ENCODE peak calls at places on chromosomes 3 and 15, in ten cellular contexts. One of them, this sample, is unnamed.

GRCh38 chr3:64030741-64031140 is 7.4 kb upstream of the PSMD6 start:
- DNase-seq in breast epithelium: peak; percentile 44
- DNase-seq in stomach: peak; percentile 77
- DNase-seq in neuronal stem cell: peak; percentile 69
- DNase-seq in stimulated activated CD8-positive, alpha-beta memory T cell treated with anti-CD3 and anti-CD28 coated beads, Interleukin-4, amount 100 ng/mL, for 1 hour: peak; percentile 54
- DNase-seq in NCI-H345: peak; percentile 69
- DNase-seq in naive B cell: peak; percentile 62
- DNase-seq in T-helper 22 cell: peak; percentile 65
- DNase-seq in ACHN: peak; percentile 71
- DNase-seq in hepatocyte: peak; percentile 84
- DNase-seq in this sample: peak; percentile 81

GRCh38 chr3:63051920-63052319 is 176.7 kb upstream of the CADPS start:
- DNase-seq in stomach: no peak
- DNase-seq in T-helper 22 cell: no peak
- DNase-seq in hepatocyte: peak; percentile 37
- DNase-seq in NCI-H345: no peak
- DNase-seq in ACHN: peak; percentile 6
- DNase-seq in naive B cell: no peak
- DNase-seq in neuronal stem cell: peak; percentile 5
- DNase-seq in stimulated activated CD8-positive, alpha-beta memory T cell treated with anti-CD3 and anti-CD28 coated beads, Interleukin-4, amount 100 ng/mL, for 1 hour: no peak
- DNase-seq in breast epithelium: no peak
- DNase-seq in this sample: peak; percentile 56

GRCh38 chr3:86991840-86992430 is 986 bp upstream of the VGLL3 start:
- DNase-seq in ACHN: no peak
- DNase-seq in stomach: no peak
- DNase-seq in NCI-H345: no peak
- DNase-seq in neuronal stem cell: no peak
- DNase-seq in T-helper 22 cell: no peak
- DNase-seq in naive B cell: no peak
- DNase-seq in breast epithelium: no peak
- DNase-seq in hepatocyte: no peak
- DNase-seq in stimulated activated CD8-positive, alpha-beta memory T cell treated with anti-CD3 and anti-CD28 coated beads, Interleukin-4, amount 100 ng/mL, for 1 hour: no peak
- DNase-seq in this sample: no peak

GRCh38 chr3:98070840-98071239 is 16.1 kb upstream of the OR5AC2 start:
- DNase-seq in T-helper 22 cell: no peak
- DNase-seq in stimulated activated CD8-positive, alpha-beta memory T cell treated with anti-CD3 and anti-CD28 coated beads, Interleukin-4, amount 100 ng/mL, for 1 hour: no peak
- DNase-seq in ACHN: no peak
- DNase-seq in breast epithelium: no peak
- DNase-seq in naive B cell: no peak
- DNase-seq in hepatocyte: no peak
- DNase-seq in NCI-H345: no peak
- DNase-seq in neuronal stem cell: peak; percentile 20
- DNase-seq in stomach: no peak
- DNase-seq in this sample: no peak

GRCh38 chr15:31197497-31198414 is 96.2 kb upstream of the TRPM1 start:
- DNase-seq in stimulated activated CD8-positive, alpha-beta memory T cell treated with anti-CD3 and anti-CD28 coated beads, Interleukin-4, amount 100 ng/mL, for 1 hour: no peak
- DNase-seq in NCI-H345: no peak
- DNase-seq in breast epithelium: no peak
- DNase-seq in neuronal stem cell: peak; percentile 15
- DNase-seq in hepatocyte: peak; percentile 54
- DNase-seq in stomach: peak; percentile 54
- DNase-seq in ACHN: peak; percentile 37
- DNase-seq in naive B cell: peak; percentile 17
- DNase-seq in T-helper 22 cell: no peak
- DNase-seq in this sample: no peak

GRCh38 chr3:33980252-33980651 is 181.8 kb downstream of the PDCD6IP start:
- DNase-seq in neuronal stem cell: no peak
- DNase-seq in stomach: no peak
- DNase-seq in naive B cell: no peak
- DNase-seq in stimulated activated CD8-positive, alpha-beta memory T cell treated with anti-CD3 and anti-CD28 coated beads, Interleukin-4, amount 100 ng/mL, for 1 hour: no peak
- DNase-seq in ACHN: peak; percentile 94
- DNase-seq in NCI-H345: peak; percentile 41
- DNase-seq in T-helper 22 cell: no peak
- DNase-seq in breast epithelium: no peak
- DNase-seq in hepatocyte: peak; percentile 54
- DNase-seq in this sample: peak; percentile 30

GRCh38 chr15:70636540-70637165 is 126.7 kb downstream of the UACA start:
- DNase-seq in neuronal stem cell: no peak
- DNase-seq in stomach: no peak
- DNase-seq in stimulated activated CD8-positive, alpha-beta memory T cell treated with anti-CD3 and anti-CD28 coated beads, Interleukin-4, amount 100 ng/mL, for 1 hour: no peak
- DNase-seq in NCI-H345: no peak
- DNase-seq in breast epithelium: no peak
- DNase-seq in ACHN: peak; percentile 8
- DNase-seq in T-helper 22 cell: no peak
- DNase-seq in hepatocyte: peak; percentile 39
- DNase-seq in naive B cell: no peak
- DNase-seq in this sample: peak; percentile 50

GRCh38 chr3:45035441-45036301 is 9.6 kb downstream of the CLEC3B start:
- DNase-seq in breast epithelium: no peak
- DNase-seq in T-helper 22 cell: no peak
- DNase-seq in stimulated activated CD8-positive, alpha-beta memory T cell treated with anti-CD3 and anti-CD28 coated beads, Interleukin-4, amount 100 ng/mL, for 1 hour: no peak
- DNase-seq in neuronal stem cell: no peak
- DNase-seq in hepatocyte: peak; percentile 52
- DNase-seq in stomach: no peak
- DNase-seq in ACHN: no peak
- DNase-seq in naive B cell: no peak
- DNase-seq in NCI-H345: no peak
- DNase-seq in this sample: no peak

GRCh38 chr3:14274537-14274936 is 95.9 kb downstream of the LSM3 start:
- DNase-seq in T-helper 22 cell: no peak
- DNase-seq in hepatocyte: no peak
- DNase-seq in neuronal stem cell: no peak
- DNase-seq in stomach: no peak
- DNase-seq in stimulated activated CD8-positive, alpha-beta memory T cell treated with anti-CD3 and anti-CD28 coated beads, Interleukin-4, amount 100 ng/mL, for 1 hour: no peak
- DNase-seq in NCI-H345: no peak
- DNase-seq in naive B cell: no peak
- DNase-seq in breast epithelium: no peak
- DNase-seq in ACHN: no peak
- DNase-seq in this sample: no peak

GRCh38 chr3:183122257-183122932 is 23.1 kb upstream of the MCCC1 start:
- DNase-seq in T-helper 22 cell: no peak
- DNase-seq in breast epithelium: no peak
- DNase-seq in stomach: no peak
- DNase-seq in hepatocyte: peak; percentile 64
- DNase-seq in ACHN: peak; percentile 48
- DNase-seq in NCI-H345: peak; percentile 67
- DNase-seq in naive B cell: peak; percentile 53
- DNase-seq in stimulated activated CD8-positive, alpha-beta memory T cell treated with anti-CD3 and anti-CD28 coated beads, Interleukin-4, amount 100 ng/mL, for 1 hour: no peak
- DNase-seq in neuronal stem cell: no peak
- DNase-seq in this sample: no peak

GRCh38 chr3:101624857-101625256 is 50.9 kb downstream of the PCNP start:
- DNase-seq in neuronal stem cell: no peak
- DNase-seq in NCI-H345: no peak
- DNase-seq in breast epithelium: no peak
- DNase-seq in naive B cell: no peak
- DNase-seq in hepatocyte: no peak
- DNase-seq in T-helper 22 cell: no peak
- DNase-seq in stomach: no peak
- DNase-seq in stimulated activated CD8-positive, alpha-beta memory T cell treated with anti-CD3 and anti-CD28 coated beads, Interleukin-4, amount 100 ng/mL, for 1 hour: no peak
- DNase-seq in ACHN: no peak
- DNase-seq in this sample: no peak

GRCh38 chr3:17489139-17489538 is 253.3 kb downstream of the TBC1D5 start:
- DNase-seq in stomach: no peak
- DNase-seq in NCI-H345: no peak
- DNase-seq in naive B cell: no peak
- DNase-seq in breast epithelium: no peak
- DNase-seq in hepatocyte: no peak
- DNase-seq in ACHN: no peak
- DNase-seq in stimulated activated CD8-positive, alpha-beta memory T cell treated with anti-CD3 and anti-CD28 coated beads, Interleukin-4, amount 100 ng/mL, for 1 hour: no peak
- DNase-seq in T-helper 22 cell: no peak
- DNase-seq in neuronal stem cell: no peak
- DNase-seq in this sample: no peak

GRCh38 chr3:33278106-33278672 is 947 bp downstream of the FBXL2 start:
- DNase-seq in T-helper 22 cell: no peak
- DNase-seq in neuronal stem cell: no peak
- DNase-seq in naive B cell: no peak
- DNase-seq in breast epithelium: no peak
- DNase-seq in stimulated activated CD8-positive, alpha-beta memory T cell treated with anti-CD3 and anti-CD28 coated beads, Interleukin-4, amount 100 ng/mL, for 1 hour: no peak
- DNase-seq in ACHN: peak; percentile 23
- DNase-seq in NCI-H345: peak; percentile 31
- DNase-seq in stomach: no peak
- DNase-seq in hepatocyte: peak; percentile 38
- DNase-seq in this sample: no peak

GRCh38 chr3:128457918-128458317 is 8.8 kb downstream of the DNAJB8 start:
- DNase-seq in neuronal stem cell: no peak
- DNase-seq in naive B cell: no peak
- DNase-seq in stimulated activated CD8-positive, alpha-beta memory T cell treated with anti-CD3 and anti-CD28 coated beads, Interleukin-4, amount 100 ng/mL, for 1 hour: no peak
- DNase-seq in hepatocyte: no peak
- DNase-seq in stomach: no peak
- DNase-seq in breast epithelium: no peak
- DNase-seq in T-helper 22 cell: no peak
- DNase-seq in NCI-H345: no peak
- DNase-seq in ACHN: no peak
- DNase-seq in this sample: no peak

GRCh38 chr3:111998661-111999641 is at the start of gene TAGLN3:
- DNase-seq in NCI-H345: peak; percentile 79
- DNase-seq in stomach: peak; percentile 54
- DNase-seq in stimulated activated CD8-positive, alpha-beta memory T cell treated with anti-CD3 and anti-CD28 coated beads, Interleukin-4, amount 100 ng/mL, for 1 hour: no peak
- DNase-seq in breast epithelium: no peak
- DNase-seq in neuronal stem cell: peak; percentile 95
- DNase-seq in naive B cell: no peak
- DNase-seq in hepatocyte: peak; percentile 45
- DNase-seq in T-helper 22 cell: no peak
- DNase-seq in ACHN: peak; percentile 68
- DNase-seq in this sample: peak; percentile 26

GRCh38 chr15:59329091-59329490 is 43.6 kb downstream of the MYO1E start:
- DNase-seq in stimulated activated CD8-positive, alpha-beta memory T cell treated with anti-CD3 and anti-CD28 coated beads, Interleukin-4, amount 100 ng/mL, for 1 hour: no peak
- DNase-seq in breast epithelium: no peak
- DNase-seq in hepatocyte: no peak
- DNase-seq in ACHN: no peak
- DNase-seq in stomach: no peak
- DNase-seq in T-helper 22 cell: no peak
- DNase-seq in neuronal stem cell: no peak
- DNase-seq in NCI-H345: no peak
- DNase-seq in naive B cell: no peak
- DNase-seq in this sample: no peak

GRCh38 chr3:150158974-150159625 is 188.4 kb upstream of the PFN2 start:
- DNase-seq in ACHN: no peak
- DNase-seq in neuronal stem cell: no peak
- DNase-seq in NCI-H345: no peak
- DNase-seq in hepatocyte: no peak
- DNase-seq in stomach: no peak
- DNase-seq in breast epithelium: no peak
- DNase-seq in stimulated activated CD8-positive, alpha-beta memory T cell treated with anti-CD3 and anti-CD28 coated beads, Interleukin-4, amount 100 ng/mL, for 1 hour: no peak
- DNase-seq in T-helper 22 cell: no peak
- DNase-seq in naive B cell: no peak
- DNase-seq in this sample: no peak

GRCh38 chr15:31447893-31448634 is 121.4 kb downstream of the KLF13 start:
- DNase-seq in T-helper 22 cell: no peak
- DNase-seq in naive B cell: no peak
- DNase-seq in breast epithelium: no peak
- DNase-seq in neuronal stem cell: no peak
- DNase-seq in stimulated activated CD8-positive, alpha-beta memory T cell treated with anti-CD3 and anti-CD28 coated beads, Interleukin-4, amount 100 ng/mL, for 1 hour: no peak
- DNase-seq in ACHN: no peak
- DNase-seq in stomach: no peak
- DNase-seq in NCI-H345: no peak
- DNase-seq in hepatocyte: no peak
- DNase-seq in this sample: no peak

GRCh38 chr3:182366746-182367145 is 426.6 kb upstream of the ATP11B start:
- DNase-seq in stomach: no peak
- DNase-seq in ACHN: no peak
- DNase-seq in neuronal stem cell: no peak
- DNase-seq in T-helper 22 cell: no peak
- DNase-seq in naive B cell: no peak
- DNase-seq in hepatocyte: no peak
- DNase-seq in stimulated activated CD8-positive, alpha-beta memory T cell treated with anti-CD3 and anti-CD28 coated beads, Interleukin-4, amount 100 ng/mL, for 1 hour: no peak
- DNase-seq in breast epithelium: no peak
- DNase-seq in NCI-H345: no peak
- DNase-seq in this sample: no peak

GRCh38 chr15:99105516-99106341 is 849 bp downstream of the SYNM start:
- DNase-seq in stimulated activated CD8-positive, alpha-beta memory T cell treated with anti-CD3 and anti-CD28 coated beads, Interleukin-4, amount 100 ng/mL, for 1 hour: no peak
- DNase-seq in neuronal stem cell: peak; percentile 49
- DNase-seq in hepatocyte: peak; percentile 73
- DNase-seq in naive B cell: no peak
- DNase-seq in ACHN: peak; percentile 58
- DNase-seq in breast epithelium: no peak
- DNase-seq in stomach: peak; percentile 33
- DNase-seq in NCI-H345: peak; percentile 61
- DNase-seq in T-helper 22 cell: no peak
- DNase-seq in this sample: peak; percentile 63

GRCh38 chr3:128432301-128432897 is 34.3 kb downstream of the DNAJB8 start:
- DNase-seq in stomach: peak; percentile 39
- DNase-seq in breast epithelium: no peak
- DNase-seq in stimulated activated CD8-positive, alpha-beta memory T cell treated with anti-CD3 and anti-CD28 coated beads, Interleukin-4, amount 100 ng/mL, for 1 hour: no peak
- DNase-seq in neuronal stem cell: no peak
- DNase-seq in T-helper 22 cell: no peak
- DNase-seq in naive B cell: no peak
- DNase-seq in NCI-H345: no peak
- DNase-seq in ACHN: no peak
- DNase-seq in hepatocyte: no peak
- DNase-seq in this sample: peak; percentile 66

GRCh38 chr3:114213669-114214541 is 23.5 kb downstream of the ZNF80 start:
- DNase-seq in naive B cell: peak; percentile 86
- DNase-seq in T-helper 22 cell: peak; percentile 76
- DNase-seq in stomach: no peak
- DNase-seq in neuronal stem cell: no peak
- DNase-seq in breast epithelium: no peak
- DNase-seq in ACHN: peak; percentile 81
- DNase-seq in hepatocyte: no peak
- DNase-seq in stimulated activated CD8-positive, alpha-beta memory T cell treated with anti-CD3 and anti-CD28 coated beads, Interleukin-4, amount 100 ng/mL, for 1 hour: no peak
- DNase-seq in NCI-H345: peak; percentile 27
- DNase-seq in this sample: peak; percentile 3

GRCh38 chr3:101676219-101676764 is 640 bp downstream of the ZBTB11 start:
- DNase-seq in ACHN: peak; percentile 94
- DNase-seq in neuronal stem cell: peak; percentile 94
- DNase-seq in stomach: peak; percentile 93
- DNase-seq in naive B cell: peak; percentile 97
- DNase-seq in breast epithelium: peak; percentile 88
- DNase-seq in hepatocyte: peak; percentile 98
- DNase-seq in NCI-H345: no peak
- DNase-seq in stimulated activated CD8-positive, alpha-beta memory T cell treated with anti-CD3 and anti-CD28 coated beads, Interleukin-4, amount 100 ng/mL, for 1 hour: peak; percentile 84
- DNase-seq in T-helper 22 cell: peak; percentile 94
- DNase-seq in this sample: peak; percentile 98

This sample was measured in Calu3.